ENCODE peak calls at places on chromosomes 11 and 22, in eight cellular contexts. One of them, this sample, is unnamed.

GRCh38 chr11:130592056-130592455 is 143.6 kb downstream of the ADAMTS15 start:
- DNase-seq in stomach: no peak
- DNase-seq in colonic mucosa: no peak
- DNase-seq in thoracic aorta: no peak
- DNase-seq in AG04450: no peak
- DNase-seq in CD4-positive, alpha-beta T cell: no peak
- DNase-seq in WTC11: no peak
- DNase-seq in fibroblast of lung: peak
- DNase-seq in this sample: no peak

GRCh38 chr11:67312187-67313021 is 9.1 kb downstream of the SSH3 start:
- DNase-seq in stomach: peak
- DNase-seq in colonic mucosa: peak
- DNase-seq in thoracic aorta: no peak
- DNase-seq in AG04450: no peak
- DNase-seq in CD4-positive, alpha-beta T cell: no peak
- DNase-seq in WTC11: no peak
- DNase-seq in fibroblast of lung: no peak
- DNase-seq in this sample: no peak

GRCh38 chr11:130477646-130478203 is 29.3 kb downstream of the ADAMTS15 start:
- DNase-seq in stomach: no peak
- DNase-seq in colonic mucosa: no peak
- DNase-seq in thoracic aorta: no peak
- DNase-seq in AG04450: no peak
- DNase-seq in CD4-positive, alpha-beta T cell: no peak
- DNase-seq in WTC11: no peak
- DNase-seq in fibroblast of lung: peak
- DNase-seq in this sample: no peak

GRCh38 chr11:81036168-81036870 is 1595.5 kb upstream of the TENM4 start:
- DNase-seq in stomach: no peak
- DNase-seq in colonic mucosa: no peak
- DNase-seq in thoracic aorta: no peak
- DNase-seq in AG04450: no peak
- DNase-seq in CD4-positive, alpha-beta T cell: no peak
- DNase-seq in WTC11: no peak
- DNase-seq in fibroblast of lung: no peak
- DNase-seq in this sample: no peak

GRCh38 chr11:75148436-75148983 is 2.4 kb upstream of the SLCO2B1 start:
- DNase-seq in stomach: no peak
- DNase-seq in colonic mucosa: no peak
- DNase-seq in thoracic aorta: no peak
- DNase-seq in AG04450: no peak
- DNase-seq in CD4-positive, alpha-beta T cell: no peak
- DNase-seq in WTC11: no peak
- DNase-seq in fibroblast of lung: no peak
- DNase-seq in this sample: no peak

GRCh38 chr11:70547821-70548670 is 149.7 kb downstream of the CTTN start:
- DNase-seq in stomach: peak
- DNase-seq in colonic mucosa: peak
- DNase-seq in thoracic aorta: no peak
- DNase-seq in AG04450: no peak
- DNase-seq in CD4-positive, alpha-beta T cell: no peak
- DNase-seq in WTC11: no peak
- DNase-seq in fibroblast of lung: no peak
- DNase-seq in this sample: no peak

GRCh38 chr11:69926376-69927050 is 107.3 kb upstream of the FGF3 start:
- DNase-seq in stomach: no peak
- DNase-seq in colonic mucosa: no peak
- DNase-seq in thoracic aorta: no peak
- DNase-seq in AG04450: no peak
- DNase-seq in CD4-positive, alpha-beta T cell: no peak
- DNase-seq in WTC11: peak
- DNase-seq in fibroblast of lung: no peak
- DNase-seq in this sample: no peak

GRCh38 chr11:129734654-129735053 is 81.0 kb upstream of the TMEM45B start:
- DNase-seq in stomach: no peak
- DNase-seq in colonic mucosa: no peak
- DNase-seq in thoracic aorta: no peak
- DNase-seq in AG04450: no peak
- DNase-seq in CD4-positive, alpha-beta T cell: no peak
- DNase-seq in WTC11: no peak
- DNase-seq in fibroblast of lung: no peak
- DNase-seq in this sample: no peak

GRCh38 chr22:24323233-24323632 is 52.6 kb downstream of the SPECC1L start:
- DNase-seq in stomach: no peak
- DNase-seq in colonic mucosa: no peak
- DNase-seq in thoracic aorta: no peak
- DNase-seq in AG04450: no peak
- DNase-seq in CD4-positive, alpha-beta T cell: no peak
- DNase-seq in WTC11: no peak
- DNase-seq in fibroblast of lung: no peak
- DNase-seq in this sample: no peak

GRCh38 chr11:47413908-47414684 is 5.7 kb downstream of the SLC39A13 start:
- DNase-seq in stomach: no peak
- DNase-seq in colonic mucosa: no peak
- DNase-seq in thoracic aorta: no peak
- DNase-seq in AG04450: peak
- DNase-seq in CD4-positive, alpha-beta T cell: no peak
- DNase-seq in WTC11: no peak
- DNase-seq in fibroblast of lung: peak
- DNase-seq in this sample: no peak

GRCh38 chr11:92865352-92865751 is 104.1 kb upstream of the MTNR1B start:
- DNase-seq in stomach: no peak
- DNase-seq in colonic mucosa: no peak
- DNase-seq in thoracic aorta: no peak
- DNase-seq in AG04450: no peak
- DNase-seq in CD4-positive, alpha-beta T cell: no peak
- DNase-seq in WTC11: no peak
- DNase-seq in fibroblast of lung: peak
- DNase-seq in this sample: no peak

GRCh38 chr11:47987781-47988180 is 7.4 kb downstream of the PTPRJ start:
- DNase-seq in stomach: peak
- DNase-seq in colonic mucosa: peak
- DNase-seq in thoracic aorta: no peak
- DNase-seq in AG04450: no peak
- DNase-seq in CD4-positive, alpha-beta T cell: no peak
- DNase-seq in WTC11: no peak
- DNase-seq in fibroblast of lung: no peak
- DNase-seq in this sample: no peak

GRCh38 chr11:33735426-33736147 is 636 bp downstream of the CD59 start:
- DNase-seq in stomach: peak
- DNase-seq in colonic mucosa: peak
- DNase-seq in thoracic aorta: no peak
- DNase-seq in AG04450: no peak
- DNase-seq in CD4-positive, alpha-beta T cell: peak
- DNase-seq in WTC11: peak
- DNase-seq in fibroblast of lung: no peak
- DNase-seq in this sample: no peak
- TF ChIP-seq CTCF in stomach: no peak
- TF ChIP-seq CTCF in colonic mucosa: no peak
- TF ChIP-seq CTCF in thoracic aorta: peak
- TF ChIP-seq CTCF in AG04450: peak
- TF ChIP-seq CTCF in CD4-positive, alpha-beta T cell: peak
- TF ChIP-seq CTCF in WTC11: no peak
- TF ChIP-seq CTCF in fibroblast of lung: no peak
- TF ChIP-seq CTCF in this sample: no peak

DNA sequence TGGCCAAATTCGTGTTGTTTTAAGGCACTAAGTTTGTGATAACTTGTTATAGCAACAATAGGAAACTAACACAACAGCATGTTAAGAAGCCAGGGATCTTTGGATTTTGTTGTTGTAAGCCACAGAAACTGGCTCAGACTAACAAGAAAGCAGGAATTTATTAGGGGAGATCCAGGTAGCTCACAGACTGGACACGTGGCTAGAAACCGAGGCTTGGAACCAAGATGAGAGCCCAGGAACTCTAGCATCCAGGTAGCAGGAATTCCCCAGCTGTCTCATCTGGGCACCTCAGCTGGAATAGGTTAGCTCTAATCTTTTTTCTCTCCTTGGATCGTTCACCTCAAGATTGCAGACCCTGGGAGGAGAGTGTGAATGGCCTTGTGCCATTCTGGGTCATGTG is 24.9 kb downstream of the POLA2 start:
- DNase-seq in stomach: no peak
- DNase-seq in colonic mucosa: no peak
- DNase-seq in thoracic aorta: no peak
- DNase-seq in AG04450: no peak
- DNase-seq in CD4-positive, alpha-beta T cell: no peak
- DNase-seq in WTC11: no peak
- DNase-seq in fibroblast of lung: no peak
- DNase-seq in this sample: no peak
- TF ChIP-seq CTCF in stomach: no peak
- TF ChIP-seq CTCF in colonic mucosa: no peak
- TF ChIP-seq CTCF in thoracic aorta: no peak
- TF ChIP-seq CTCF in AG04450: no peak
- TF ChIP-seq CTCF in CD4-positive, alpha-beta T cell: no peak
- TF ChIP-seq CTCF in WTC11: no peak
- TF ChIP-seq CTCF in fibroblast of lung: no peak
- TF ChIP-seq CTCF in this sample: no peak

GRCh38 chr11:78061088-78061920 is 2.4 kb upstream of the THRSP start:
- DNase-seq in stomach: peak
- DNase-seq in colonic mucosa: no peak
- DNase-seq in thoracic aorta: no peak
- DNase-seq in AG04450: no peak
- DNase-seq in CD4-positive, alpha-beta T cell: no peak
- DNase-seq in WTC11: no peak
- DNase-seq in fibroblast of lung: no peak
- DNase-seq in this sample: no peak

GRCh38 chr11:78060533-78060932 is 3.1 kb upstream of the THRSP start:
- DNase-seq in stomach: no peak
- DNase-seq in colonic mucosa: no peak
- DNase-seq in thoracic aorta: no peak
- DNase-seq in AG04450: no peak
- DNase-seq in CD4-positive, alpha-beta T cell: no peak
- DNase-seq in WTC11: no peak
- DNase-seq in fibroblast of lung: no peak
- DNase-seq in this sample: no peak

GRCh38 chr11:78063440-78064181 is at the start of gene THRSP:
- DNase-seq in stomach: no peak
- DNase-seq in colonic mucosa: no peak
- DNase-seq in thoracic aorta: no peak
- DNase-seq in AG04450: no peak
- DNase-seq in CD4-positive, alpha-beta T cell: no peak
- DNase-seq in WTC11: no peak
- DNase-seq in fibroblast of lung: no peak
- DNase-seq in this sample: no peak

GRCh38 chr11:78062671-78063070 is 990 bp upstream of the THRSP start:
- DNase-seq in stomach: no peak
- DNase-seq in colonic mucosa: no peak
- DNase-seq in thoracic aorta: no peak
- DNase-seq in AG04450: no peak
- DNase-seq in CD4-positive, alpha-beta T cell: no peak
- DNase-seq in WTC11: no peak
- DNase-seq in fibroblast of lung: no peak
- DNase-seq in this sample: no peak

GRCh38 chr11:78061921-78062311 is 1.7 kb upstream of the THRSP start:
- DNase-seq in stomach: no peak
- DNase-seq in colonic mucosa: no peak
- DNase-seq in thoracic aorta: no peak
- DNase-seq in AG04450: no peak
- DNase-seq in CD4-positive, alpha-beta T cell: no peak
- DNase-seq in WTC11: no peak
- DNase-seq in fibroblast of lung: no peak
- DNase-seq in this sample: no peak
- TF ChIP-seq CTCF in stomach: no peak
- TF ChIP-seq CTCF in colonic mucosa: no peak
- TF ChIP-seq CTCF in thoracic aorta: no peak
- TF ChIP-seq CTCF in AG04450: no peak
- TF ChIP-seq CTCF in CD4-positive, alpha-beta T cell: no peak
- TF ChIP-seq CTCF in WTC11: no peak
- TF ChIP-seq CTCF in fibroblast of lung: no peak
- TF ChIP-seq CTCF in this sample: no peak

GRCh38 chr11:3051435-3052108 is 5.7 kb downstream of the CARS1 start:
- DNase-seq in stomach: no peak
- DNase-seq in colonic mucosa: no peak
- DNase-seq in thoracic aorta: no peak
- DNase-seq in AG04450: no peak
- DNase-seq in CD4-positive, alpha-beta T cell: no peak
- DNase-seq in WTC11: no peak
- DNase-seq in fibroblast of lung: no peak
- DNase-seq in this sample: no peak
- TF ChIP-seq CTCF in stomach: no peak
- TF ChIP-seq CTCF in colonic mucosa: no peak
- TF ChIP-seq CTCF in thoracic aorta: no peak
- TF ChIP-seq CTCF in AG04450: peak
- TF ChIP-seq CTCF in CD4-positive, alpha-beta T cell: no peak
- TF ChIP-seq CTCF in WTC11: no peak
- TF ChIP-seq CTCF in fibroblast of lung: peak
- TF ChIP-seq CTCF in this sample: peak

GRCh38 chr11:134821422-134821821 is 409.4 kb upstream of the B3GAT1 start:
- DNase-seq in stomach: no peak
- DNase-seq in colonic mucosa: no peak
- DNase-seq in thoracic aorta: no peak
- DNase-seq in AG04450: no peak
- DNase-seq in CD4-positive, alpha-beta T cell: no peak
- DNase-seq in WTC11: no peak
- DNase-seq in fibroblast of lung: no peak
- DNase-seq in this sample: no peak

GRCh38 chr11:134822930-134823329 is 410.9 kb upstream of the B3GAT1 start:
- DNase-seq in stomach: no peak
- DNase-seq in colonic mucosa: no peak
- DNase-seq in thoracic aorta: no peak
- DNase-seq in AG04450: no peak
- DNase-seq in CD4-positive, alpha-beta T cell: no peak
- DNase-seq in WTC11: no peak
- DNase-seq in fibroblast of lung: no peak
- DNase-seq in this sample: no peak

GRCh38 chr11:134818531-134818930 is 406.5 kb upstream of the B3GAT1 start:
- DNase-seq in stomach: no peak
- DNase-seq in colonic mucosa: no peak
- DNase-seq in thoracic aorta: no peak
- DNase-seq in AG04450: no peak
- DNase-seq in CD4-positive, alpha-beta T cell: no peak
- DNase-seq in WTC11: no peak
- DNase-seq in fibroblast of lung: no peak
- DNase-seq in this sample: no peak

GRCh38 chr11:134815404-134815803 is 403.4 kb upstream of the B3GAT1 start:
- DNase-seq in stomach: no peak
- DNase-seq in colonic mucosa: no peak
- DNase-seq in thoracic aorta: no peak
- DNase-seq in AG04450: no peak
- DNase-seq in CD4-positive, alpha-beta T cell: no peak
- DNase-seq in WTC11: no peak
- DNase-seq in fibroblast of lung: no peak
- DNase-seq in this sample: no peak

GRCh38 chr11:134819026-134819425 is 407.0 kb upstream of the B3GAT1 start:
- DNase-seq in stomach: no peak
- DNase-seq in colonic mucosa: no peak
- DNase-seq in thoracic aorta: no peak
- DNase-seq in AG04450: no peak
- DNase-seq in CD4-positive, alpha-beta T cell: no peak
- DNase-seq in WTC11: peak
- DNase-seq in fibroblast of lung: no peak
- DNase-seq in this sample: no peak
- TF ChIP-seq CTCF in stomach: no peak
- TF ChIP-seq CTCF in colonic mucosa: no peak
- TF ChIP-seq CTCF in thoracic aorta: no peak
- TF ChIP-seq CTCF in AG04450: no peak
- TF ChIP-seq CTCF in CD4-positive, alpha-beta T cell: no peak
- TF ChIP-seq CTCF in WTC11: no peak
- TF ChIP-seq CTCF in fibroblast of lung: no peak
- TF ChIP-seq CTCF in this sample: no peak